ENCODE peak calls at places on chromosomes 2 and 18, in eight cellular contexts. One of them, this sample, is unnamed. For H3K4me1 and H3K27me3, the result is how much of the 10 kb centered on the place peaks cover.

GRCh38 chr2:212428685-212429480 is 109.7 kb downstream of the ERBB4 start:
- DNase-seq in PC-9: no peak
- DNase-seq in spleen: no peak
- DNase-seq in stomach: no peak
- DNase-seq in NT2/D1: peak
- DNase-seq in pancreas: no peak
- DNase-seq in CD8-positive, alpha-beta memory T cell: no peak
- DNase-seq in A673: peak
- DNase-seq in this sample: no peak

GRCh38 chr2:172281648-172282576 is 145.5 kb upstream of the ITGA6 start:
- DNase-seq in NT2/D1: no peak
- DNase-seq in PC-9: no peak
- DNase-seq in stomach: no peak
- DNase-seq in spleen: no peak
- DNase-seq in A673: no peak
- DNase-seq in CD8-positive, alpha-beta memory T cell: no peak
- DNase-seq in pancreas: no peak
- DNase-seq in this sample: no peak

GRCh38 chr18:45412577-45412976 is 202.7 kb upstream of the SLC14A2 start:
- DNase-seq in stomach: no peak
- DNase-seq in NT2/D1: no peak
- DNase-seq in spleen: no peak
- DNase-seq in A673: no peak
- DNase-seq in pancreas: no peak
- DNase-seq in PC-9: peak
- DNase-seq in CD8-positive, alpha-beta memory T cell: no peak
- DNase-seq in this sample: no peak

GRCh38 chr2:63514781-63515180 is 73.5 kb downstream of the WDPCP start:
- DNase-seq in CD8-positive, alpha-beta memory T cell: no peak
- DNase-seq in A673: no peak
- DNase-seq in stomach: no peak
- DNase-seq in PC-9: no peak
- DNase-seq in NT2/D1: no peak
- DNase-seq in spleen: no peak
- DNase-seq in pancreas: no peak
- DNase-seq in this sample: no peak

GRCh38 chr2:241811209-241811951 is 2.4 kb downstream of the NEU4 start:
- DNase-seq in pancreas: no peak
- DNase-seq in stomach: no peak
- DNase-seq in PC-9: no peak
- DNase-seq in NT2/D1: no peak
- DNase-seq in CD8-positive, alpha-beta memory T cell: no peak
- DNase-seq in A673: no peak
- DNase-seq in spleen: no peak
- DNase-seq in this sample: peak

GRCh38 chr2:14018620-14019019 is 613.9 kb upstream of the LRATD1 start:
- DNase-seq in CD8-positive, alpha-beta memory T cell: no peak
- DNase-seq in PC-9: no peak
- DNase-seq in A673: no peak
- DNase-seq in spleen: no peak
- DNase-seq in NT2/D1: no peak
- DNase-seq in stomach: no peak
- DNase-seq in pancreas: no peak
- DNase-seq in this sample: no peak

GRCh38 chr2:117359266-117359970 is 455.1 kb upstream of the DDX18 start:
- DNase-seq in pancreas: no peak
- DNase-seq in A673: no peak
- DNase-seq in CD8-positive, alpha-beta memory T cell: no peak
- DNase-seq in stomach: no peak
- DNase-seq in spleen: no peak
- DNase-seq in NT2/D1: no peak
- DNase-seq in PC-9: no peak
- DNase-seq in this sample: no peak

GRCh38 chr2:191321861-191322662 is 76.9 kb downstream of the MYO1B start:
- DNase-seq in A673: peak
- DNase-seq in PC-9: peak
- DNase-seq in CD8-positive, alpha-beta memory T cell: no peak
- DNase-seq in spleen: no peak
- DNase-seq in pancreas: no peak
- DNase-seq in stomach: no peak
- DNase-seq in NT2/D1: peak
- DNase-seq in this sample: no peak

GRCh38 chr2:149261672-149262071 is 68.7 kb upstream of the LYPD6 start:
- DNase-seq in stomach: no peak
- DNase-seq in PC-9: no peak
- DNase-seq in spleen: no peak
- DNase-seq in A673: peak
- DNase-seq in NT2/D1: no peak
- DNase-seq in pancreas: no peak
- DNase-seq in CD8-positive, alpha-beta memory T cell: no peak
- DNase-seq in this sample: no peak

GRCh38 chr2:30741576-30741975 is 65.7 kb downstream of the CAPN13 start:
- DNase-seq in stomach: no peak
- DNase-seq in PC-9: no peak
- DNase-seq in spleen: peak
- DNase-seq in A673: no peak
- DNase-seq in CD8-positive, alpha-beta memory T cell: no peak
- DNase-seq in pancreas: no peak
- DNase-seq in NT2/D1: no peak
- DNase-seq in this sample: no peak

GRCh38 chr2:147424766-147425165 is 420.1 kb upstream of the ACVR2A start:
- DNase-seq in CD8-positive, alpha-beta memory T cell: no peak
- DNase-seq in spleen: no peak
- DNase-seq in pancreas: no peak
- DNase-seq in NT2/D1: no peak
- DNase-seq in PC-9: no peak
- DNase-seq in stomach: no peak
- DNase-seq in A673: no peak
- DNase-seq in this sample: no peak

GRCh38 chr2:152587187-152587947 is 129.9 kb downstream of the PRPF40A start:
- DNase-seq in CD8-positive, alpha-beta memory T cell: no peak
- DNase-seq in spleen: no peak
- DNase-seq in A673: no peak
- DNase-seq in NT2/D1: no peak
- DNase-seq in pancreas: no peak
- DNase-seq in stomach: no peak
- DNase-seq in PC-9: no peak
- DNase-seq in this sample: no peak

GRCh38 chr2:210475726-210476125 is 833 bp downstream of the LANCL1 start:
- DNase-seq in stomach: no peak
- DNase-seq in PC-9: no peak
- DNase-seq in spleen: no peak
- DNase-seq in NT2/D1: no peak
- DNase-seq in pancreas: no peak
- DNase-seq in A673: no peak
- DNase-seq in CD8-positive, alpha-beta memory T cell: no peak
- DNase-seq in this sample: no peak

GRCh38 chr2:134406311-134406710 is 152.4 kb downstream of the MGAT5 start:
- DNase-seq in CD8-positive, alpha-beta memory T cell: no peak
- DNase-seq in spleen: no peak
- DNase-seq in PC-9: peak
- DNase-seq in stomach: peak
- DNase-seq in A673: no peak
- DNase-seq in pancreas: no peak
- DNase-seq in NT2/D1: no peak
- DNase-seq in this sample: no peak

GRCh38 chr2:134407154-134407890 is 153.4 kb downstream of the MGAT5 start:
- DNase-seq in CD8-positive, alpha-beta memory T cell: no peak
- DNase-seq in stomach: no peak
- DNase-seq in spleen: no peak
- DNase-seq in NT2/D1: no peak
- DNase-seq in pancreas: no peak
- DNase-seq in A673: no peak
- DNase-seq in PC-9: no peak
- DNase-seq in this sample: no peak

GRCh38 chr2:134408386-134408785 is 154.5 kb downstream of the MGAT5 start:
- DNase-seq in A673: no peak
- DNase-seq in CD8-positive, alpha-beta memory T cell: no peak
- DNase-seq in PC-9: no peak
- DNase-seq in NT2/D1: no peak
- DNase-seq in stomach: no peak
- DNase-seq in spleen: no peak
- DNase-seq in pancreas: no peak
- DNase-seq in this sample: no peak

GRCh38 chr2:134406716-134407115 is 152.8 kb downstream of the MGAT5 start:
- DNase-seq in PC-9: no peak
- DNase-seq in NT2/D1: no peak
- DNase-seq in stomach: no peak
- DNase-seq in pancreas: no peak
- DNase-seq in CD8-positive, alpha-beta memory T cell: no peak
- DNase-seq in spleen: no peak
- DNase-seq in A673: no peak
- DNase-seq in this sample: no peak

DNA sequence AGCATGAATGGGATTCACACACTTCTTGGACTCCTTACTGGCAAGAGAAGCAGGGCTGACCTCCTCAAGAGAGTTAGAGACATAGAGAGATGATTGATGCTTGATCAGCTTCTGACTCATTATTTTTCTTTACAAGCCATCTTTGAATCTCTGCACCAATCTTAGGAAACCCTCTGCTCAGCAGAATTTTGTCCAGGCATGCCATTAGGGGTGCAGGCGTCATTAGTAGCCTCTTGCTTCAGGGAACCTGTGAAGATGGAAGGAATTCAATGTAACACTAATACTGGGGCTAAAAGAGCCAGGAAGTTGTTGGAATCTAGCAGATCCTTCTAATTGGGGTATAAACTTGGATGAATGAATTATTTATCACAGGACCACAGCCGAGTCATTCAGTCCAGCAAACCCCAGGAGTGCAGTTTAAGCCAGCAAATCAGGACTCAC is 151.8 kb downstream of the MGAT5 start:
- DNase-seq in PC-9: no peak
- DNase-seq in spleen: no peak
- DNase-seq in A673: no peak
- DNase-seq in CD8-positive, alpha-beta memory T cell: no peak
- DNase-seq in stomach: no peak
- DNase-seq in NT2/D1: no peak
- DNase-seq in pancreas: no peak
- DNase-seq in this sample: no peak
- H3K4me1 ChIP-seq in PC-9: under half
- H3K4me1 ChIP-seq in spleen: under half
- H3K4me1 ChIP-seq in A673: under half
- H3K4me1 ChIP-seq in CD8-positive, alpha-beta memory T cell: under half
- H3K4me1 ChIP-seq in stomach: under half
- H3K4me1 ChIP-seq in NT2/D1: under half
- H3K4me1 ChIP-seq in pancreas: under half
- H3K4me1 ChIP-seq in this sample: under half

GRCh38 chr18:62144338-62144737 is 42.5 kb downstream of the PIGN start:
- DNase-seq in spleen: no peak
- DNase-seq in pancreas: no peak
- DNase-seq in NT2/D1: no peak
- DNase-seq in PC-9: no peak
- DNase-seq in A673: no peak
- DNase-seq in stomach: no peak
- DNase-seq in CD8-positive, alpha-beta memory T cell: no peak
- DNase-seq in this sample: no peak
- H3K4me3 ChIP-seq in spleen: no peak
- H3K4me3 ChIP-seq in pancreas: no peak
- H3K4me3 ChIP-seq in NT2/D1: no peak
- H3K4me3 ChIP-seq in PC-9: no peak
- H3K4me3 ChIP-seq in A673: no peak
- H3K4me3 ChIP-seq in stomach: no peak
- H3K4me3 ChIP-seq in CD8-positive, alpha-beta memory T cell: no peak
- H3K4me3 ChIP-seq in this sample: no peak

GRCh38 chr18:74457743-74458465 is 796 bp upstream of the DIPK1C start:
- DNase-seq in CD8-positive, alpha-beta memory T cell: no peak
- DNase-seq in PC-9: no peak
- DNase-seq in spleen: no peak
- DNase-seq in pancreas: no peak
- DNase-seq in stomach: no peak
- DNase-seq in A673: no peak
- DNase-seq in NT2/D1: no peak
- DNase-seq in this sample: no peak
- H3K27me3 ChIP-seq in CD8-positive, alpha-beta memory T cell: under half
- H3K27me3 ChIP-seq in PC-9: half or more
- H3K27me3 ChIP-seq in spleen: under half
- H3K27me3 ChIP-seq in pancreas: under half
- H3K27me3 ChIP-seq in stomach: under half
- H3K27me3 ChIP-seq in A673: half or more
- H3K27me3 ChIP-seq in NT2/D1: under half
- H3K27me3 ChIP-seq in this sample: under half

GRCh38 chr18:3511980-3512379 is 62.0 kb downstream of the TGIF1 start:
- DNase-seq in stomach: no peak
- DNase-seq in CD8-positive, alpha-beta memory T cell: peak
- DNase-seq in PC-9: peak
- DNase-seq in pancreas: no peak
- DNase-seq in NT2/D1: no peak
- DNase-seq in A673: peak
- DNase-seq in spleen: no peak
- DNase-seq in this sample: no peak
- H3K4me1 ChIP-seq in stomach: under half
- H3K4me1 ChIP-seq in CD8-positive, alpha-beta memory T cell: under half
- H3K4me1 ChIP-seq in PC-9: under half
- H3K4me1 ChIP-seq in pancreas: under half
- H3K4me1 ChIP-seq in NT2/D1: under half
- H3K4me1 ChIP-seq in A673: under half
- H3K4me1 ChIP-seq in spleen: under half
- H3K4me1 ChIP-seq in this sample: under half

GRCh38 chr2:199911052-199911876 is at the start of gene C2orf69:
- DNase-seq in stomach: peak
- DNase-seq in A673: peak
- DNase-seq in pancreas: peak
- DNase-seq in spleen: peak
- DNase-seq in PC-9: peak
- DNase-seq in CD8-positive, alpha-beta memory T cell: peak
- DNase-seq in NT2/D1: peak
- DNase-seq in this sample: peak

GRCh38 chr2:199911877-199912161 is 726 bp downstream of the C2orf69 start:
- DNase-seq in spleen: no peak
- DNase-seq in pancreas: no peak
- DNase-seq in stomach: no peak
- DNase-seq in A673: no peak
- DNase-seq in NT2/D1: no peak
- DNase-seq in PC-9: no peak
- DNase-seq in CD8-positive, alpha-beta memory T cell: no peak
- DNase-seq in this sample: no peak

GRCh38 chr2:199910338-199911051 is 598 bp upstream of the C2orf69 start:
- DNase-seq in PC-9: no peak
- DNase-seq in spleen: peak
- DNase-seq in NT2/D1: no peak
- DNase-seq in CD8-positive, alpha-beta memory T cell: no peak
- DNase-seq in pancreas: no peak
- DNase-seq in stomach: no peak
- DNase-seq in A673: no peak
- DNase-seq in this sample: no peak

GRCh38 chr2:199916980-199917379 is 5.9 kb downstream of the C2orf69 start:
- DNase-seq in NT2/D1: no peak
- DNase-seq in stomach: no peak
- DNase-seq in PC-9: no peak
- DNase-seq in A673: no peak
- DNase-seq in CD8-positive, alpha-beta memory T cell: no peak
- DNase-seq in spleen: no peak
- DNase-seq in pancreas: no peak
- DNase-seq in this sample: no peak

GRCh38 chr2:199914372-199914958 is 3.4 kb downstream of the C2orf69 start:
- DNase-seq in pancreas: no peak
- DNase-seq in CD8-positive, alpha-beta memory T cell: no peak
- DNase-seq in A673: no peak
- DNase-seq in PC-9: no peak
- DNase-seq in stomach: no peak
- DNase-seq in spleen: no peak
- DNase-seq in NT2/D1: no peak
- DNase-seq in this sample: no peak
- H3K4me3 ChIP-seq in pancreas: no peak
- H3K4me3 ChIP-seq in CD8-positive, alpha-beta memory T cell: no peak
- H3K4me3 ChIP-seq in A673: no peak
- H3K4me3 ChIP-seq in PC-9: no peak
- H3K4me3 ChIP-seq in stomach: no peak
- H3K4me3 ChIP-seq in spleen: no peak
- H3K4me3 ChIP-seq in NT2/D1: no peak
- H3K4me3 ChIP-seq in this sample: no peak